ENCODE peak calls at places on chromosomes 5 and 9, in nine cellular contexts. C is ELR; B is activated CD4-positive, alpha-beta memory T cell treated with anti-CD3 and anti-CD28 coated beads, Interleukin-2, amount 10 ng/mL, durations not matched to agents 7 days and 5 days; G is cardiac fibroblast; E is T-helper 2 cell; P is GF-D8; X is H54; M is NCI-H187; Y is activated CD8-positive, alpha-beta memory T cell treated with anti-CD3 and anti-CD28 coated beads for 1 hour. J is an unnamed sample.

GRCh38 chr9:91346644-91347043 is 15.1 kb downstream of the AUH start:
- DNase-seq in B (no peak), Y (no peak), X (peak), E (no peak), G (no peak), M (no peak), C (peak), P (no peak), J (no peak)

GRCh38 chr9:113597390-113598241 is 134.1 kb downstream of the RGS3 start:
- DNase-seq in X (no peak), M (no peak), G (no peak), E (no peak), B (no peak), Y (no peak), C (no peak), P (no peak), J (no peak)

GRCh38 chr5:173148354-173148753 is 4.0 kb downstream of the BNIP1 start:
- DNase-seq in M (no peak), Y (no peak), X (no peak), G (no peak), B (no peak), E (no peak), P (no peak), C (no peak), J (no peak)

GRCh38 chr5:68240196-68240595 is 24.6 kb downstream of the PIK3R1 start:
- DNase-seq in B (no peak), C (no peak), P (peak), M (no peak), Y (no peak), E (no peak), X (no peak), G (no peak), J (no peak)

GRCh38 chr5:68368686-68369359 is 153.3 kb downstream of the PIK3R1 start:
- DNase-seq in M (no peak), B (no peak), C (peak), P (no peak), Y (no peak), X (no peak), E (no peak), G (peak), J (no peak)

GRCh38 chr9:34254141-34254913 is 74.7 kb downstream of the KIF24 start:
- DNase-seq in Y (no peak), B (no peak), X (peak), P (no peak), C (peak), G (peak), E (no peak), M (no peak), J (peak)

GRCh38 chr5:142888469-142889085 is 118.4 kb downstream of the ARHGAP26 start:
- DNase-seq in X (no peak), P (no peak), E (no peak), C (peak), M (no peak), Y (no peak), G (peak), B (no peak), J (no peak)

GRCh38 chr5:109571785-109572184 is 117.9 kb upstream of the MAN2A1 start:
- DNase-seq in C (no peak), M (no peak), Y (no peak), G (no peak), E (no peak), X (no peak), B (no peak), P (no peak), J (no peak)

GRCh38 chr5:120174089-120174488 is 290.0 kb upstream of the PRR16 start:
- DNase-seq in M (no peak), C (no peak), B (no peak), E (no peak), X (no peak), P (no peak), Y (no peak), G (no peak), J (no peak)

GRCh38 chr9:131654857-131655577 is 84.9 kb downstream of the RAPGEF1 start:
- DNase-seq in B (no peak), E (no peak), G (no peak), C (no peak), M (no peak), P (no peak), X (no peak), Y (no peak), J (no peak)

GRCh38 chr9:136658849-136659535 is 3.7 kb upstream of the EGFL7 start:
- DNase-seq in M (no peak), C (no peak), B (no peak), G (no peak), Y (no peak), P (no peak), X (no peak), E (no peak), J (no peak)

GRCh38 chr5:74639538-74640449 is 734 bp downstream of the ENC1 start:
- DNase-seq in X (no peak), B (peak), M (no peak), Y (no peak), P (no peak), C (peak), E (no peak), G (peak), J (no peak)